ENCODE peak calls at places on chromosomes 11 and 22, in seven cellular contexts. R is breast epithelium, Y is ovary, H is stomach, A is AG09309, K is fibroblast of mammary gland, B is body of pancreas. S is an unnamed sample.

GRCh38 chr11:92978226-92979111 is 9.0 kb downstream of the MTNR1B start:
- DNase-seq in R (no peak), Y (no peak), H (peak), A (no peak), K (peak), B (peak), S (no peak)

GRCh38 chr22:25930083-25930482 is 188.1 kb downstream of the MYO18B start:
- DNase-seq in R (no peak), Y (no peak), H (no peak), A (no peak), K (no peak), B (no peak), S (no peak)

GRCh38 chr11:117839234-117839882 is 14.8 kb upstream of the FXYD2 start:
- DNase-seq in R (no peak), Y (no peak), H (peak), A (no peak), K (no peak), B (no peak), S (no peak)

GRCh38 chr11:131977854-131978253 is 607.4 kb downstream of the NTM start:
- DNase-seq in R (no peak), Y (no peak), H (no peak), A (peak), K (peak), B (no peak), S (no peak)

GRCh38 chr22:20229916-20230775 is 38.0 kb downstream of the RTN4R start:
- DNase-seq in R (no peak), Y (no peak), H (peak), A (no peak), K (no peak), B (peak), S (peak)

GRCh38 chr22:39178206-39179111 is 26.0 kb upstream of the CBX7 start:
- DNase-seq in R (no peak), Y (no peak), H (no peak), A (no peak), K (peak), B (no peak), S (no peak)

GRCh38 chr22:36641902-36642640 is 61.5 kb downstream of the CACNG2 start:
- DNase-seq in R (no peak), Y (no peak), H (no peak), A (peak), K (peak), B (no peak), S (no peak)

GRCh38 chr22:19756288-19757128 is 4.1 kb upstream of the TBX1 start:
- DNase-seq in R (peak), Y (no peak), H (peak), A (no peak), K (no peak), B (peak), S (peak)

GRCh38 chr11:75350743-75351540 is 519 bp downstream of the ARRB1 start:
- DNase-seq in R (no peak), Y (peak), H (peak), A (no peak), K (peak), B (peak), S (peak)

GRCh38 chr11:130737866-130738431 is 178.3 kb downstream of the SNX19 start:
- DNase-seq in R (no peak), Y (peak), H (peak), A (peak), K (peak), B (peak), S (peak)

GRCh38 chr11:92087916-92088537 is 136.6 kb upstream of the FAT3 start:
- DNase-seq in R (no peak), Y (no peak), H (no peak), A (no peak), K (no peak), B (no peak), S (no peak)

GRCh38 chr22:50016988-50017700 is 4.6 kb upstream of the IL17REL start:
- DNase-seq in R (no peak), Y (no peak), H (peak), A (no peak), K (no peak), B (no peak), S (no peak)

GRCh38 chr11:86938203-86938899 is 16.8 kb downstream of the FZD4 start:
- DNase-seq in R (no peak), Y (no peak), H (no peak), A (no peak), K (no peak), B (no peak), S (no peak)

GRCh38 chr11:92198276-92198675 is 26.3 kb upstream of the FAT3 start:
- DNase-seq in R (no peak), Y (no peak), H (no peak), A (no peak), K (no peak), B (no peak), S (no peak)

GRCh38 chr11:125925247-125925740 is 20.6 kb upstream of the VSIG10L2 start:
- DNase-seq in R (no peak), Y (no peak), H (no peak), A (no peak), K (no peak), B (peak), S (no peak)

GRCh38 chr22:46001426-46002106 is 24.6 kb upstream of the WNT7B start:
- DNase-seq in R (no peak), Y (peak), H (no peak), A (no peak), K (no peak), B (no peak), S (no peak)

GRCh38 chr22:22089459-22090308 is 107.1 kb upstream of the TOP3B start:
- DNase-seq in R (no peak), Y (no peak), H (no peak), A (no peak), K (no peak), B (no peak), S (no peak)
- H3K4me3 ChIP-seq in R (no peak), Y (no peak), H (no peak), A (no peak), K (no peak), B (no peak), S (no peak)

DNA sequence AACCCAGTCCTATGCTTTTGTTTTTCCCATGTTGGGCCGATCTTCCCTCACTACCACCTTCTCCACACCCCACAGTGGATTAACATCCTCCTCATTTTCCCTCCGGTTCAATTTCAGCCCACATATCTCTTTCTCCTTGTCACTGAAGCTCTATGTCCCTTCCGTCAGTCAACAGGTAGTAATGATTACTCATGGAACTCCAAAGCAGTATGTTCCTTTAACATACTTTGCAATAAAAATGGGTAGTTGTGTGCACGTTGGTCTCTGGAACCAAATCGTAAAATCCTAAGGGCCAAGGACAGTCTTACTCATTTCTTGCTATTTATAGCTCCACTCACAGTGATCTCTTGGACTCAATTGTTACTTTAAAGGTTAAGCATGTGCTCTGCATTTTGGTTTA is 20.2 kb downstream of the AMOTL1 start:
- DNase-seq in R (no peak), Y (no peak), H (no peak), A (no peak), K (peak), B (no peak), S (no peak)
- H3K4me3 ChIP-seq in R (no peak), Y (no peak), H (no peak), A (no peak), K (no peak), B (no peak), S (no peak)

DNA sequence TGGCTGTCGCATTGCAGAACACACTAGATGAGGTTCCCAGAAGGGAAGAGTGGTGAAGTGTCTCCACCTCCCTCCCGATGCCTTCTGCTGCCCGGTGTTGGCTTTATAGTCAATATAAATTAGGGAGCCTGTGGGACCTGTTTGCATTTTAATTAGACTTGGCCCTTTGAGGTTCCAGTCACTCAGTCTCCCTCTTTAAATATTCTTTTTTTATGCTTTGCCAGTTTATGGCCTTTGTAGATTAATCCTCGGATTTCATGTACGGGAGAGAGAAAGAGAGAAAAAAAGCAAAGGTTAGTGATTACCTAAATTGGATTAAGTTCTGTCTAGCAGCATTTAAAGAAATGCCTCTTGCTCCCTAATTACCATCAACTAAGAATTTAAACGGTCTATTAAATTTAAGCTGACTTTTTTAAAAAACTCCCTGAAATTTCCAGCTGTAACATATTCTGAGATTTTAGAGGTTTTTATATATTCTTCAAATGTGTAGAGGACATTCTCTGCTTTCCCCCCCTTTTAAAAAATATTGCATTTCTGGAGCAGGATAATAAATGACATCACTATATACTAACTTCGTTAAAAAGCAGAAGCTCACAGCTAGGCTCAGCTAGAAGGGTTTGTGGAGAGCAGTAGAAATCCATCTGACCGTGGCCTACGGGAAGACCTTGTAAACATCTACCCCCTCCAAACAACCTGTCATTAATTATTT is 84.4 kb downstream of the PRR5L start:
- DNase-seq in R (no peak), Y (no peak), H (no peak), A (no peak), K (no peak), B (no peak), S (no peak)
- H3K4me3 ChIP-seq in R (no peak), Y (no peak), H (no peak), A (no peak), K (no peak), B (no peak), S (no peak)

GRCh38 chr11:22207162-22207561 is 14.3 kb downstream of the ANO5 start:
- DNase-seq in R (no peak), Y (no peak), H (no peak), A (no peak), K (no peak), B (no peak), S (no peak)

GRCh38 chr11:22199243-22199642 is 6.4 kb downstream of the ANO5 start:
- DNase-seq in R (no peak), Y (no peak), H (no peak), A (no peak), K (no peak), B (no peak), S (no peak)

GRCh38 chr11:22197139-22197893 is 4.4 kb downstream of the ANO5 start:
- DNase-seq in R (no peak), Y (no peak), H (no peak), A (no peak), K (no peak), B (no peak), S (no peak)

GRCh38 chr11:22208151-22208858 is 15.4 kb downstream of the ANO5 start:
- DNase-seq in R (no peak), Y (no peak), H (no peak), A (no peak), K (no peak), B (no peak), S (no peak)

DNA sequence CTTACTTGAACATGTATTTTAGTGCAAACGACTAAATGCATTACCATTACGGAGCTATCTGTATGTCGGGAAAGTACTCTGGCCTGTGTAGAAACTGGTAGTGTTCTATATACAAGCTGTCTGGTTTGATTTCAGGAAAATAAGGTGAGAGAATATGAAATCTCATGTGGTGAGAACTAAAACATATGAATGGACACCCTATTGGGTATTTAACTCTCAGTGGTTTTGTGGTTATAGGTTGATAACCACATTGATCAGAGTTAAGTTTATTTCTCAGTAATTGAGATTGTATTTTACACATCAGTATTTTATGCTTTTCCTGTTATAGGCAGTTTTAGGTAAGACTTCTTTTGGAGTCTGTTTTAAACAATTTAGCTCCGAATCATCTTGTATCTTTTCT is 10.4 kb downstream of the ANO5 start:
- DNase-seq in R (no peak), Y (no peak), H (no peak), A (no peak), K (no peak), B (no peak), S (no peak)
- H3K4me3 ChIP-seq in R (no peak), Y (no peak), H (no peak), A (no peak), K (no peak), B (no peak), S (no peak)

GRCh38 chr11:35427158-35427557 is 7.8 kb upstream of the SLC1A2 start:
- DNase-seq in R (no peak), Y (no peak), H (no peak), A (peak), K (peak), B (no peak), S (no peak)
- H3K4me3 ChIP-seq in R (no peak), Y (no peak), H (no peak), A (no peak), K (no peak), B (no peak), S (no peak)